ENCODE peak calls at places on chromosomes 4 and X, in ten cellular contexts. Q is activated naive CD8-positive, alpha-beta T cell treated with anti-CD3 and anti-CD28 coated beads, Interleukin-2, amount 50 U/mL, for 24 hours; Y is NCI-H2227 treated with DMSO at 0.1 percent for 48 hours; O is nucleus accumbens; G is hippocampal formation; R is GM10248; N is left ventricle myocardium inferior; L is adipocyte; U is T-helper 2 cell; C is Caki2. V is an unnamed sample.

GRCh38 chr4:110959041-110959643 is 336.3 kb upstream of the PITX2 start:
- DNase-seq in Q (no peak), Y (no peak), O (no peak), G (no peak), R (no peak), N (no peak), L (peak; percentile 62), U (no peak), C (peak; percentile 12), V (no peak)

GRCh38 chrX:40107291-40108083 is 9.7 kb upstream of the BCOR start:
- DNase-seq in Q (peak; percentile 37), Y (peak; percentile 53), O (no peak), G (no peak), R (no peak), N (peak; percentile 51), L (peak; percentile 61), U (no peak), C (peak; percentile 84), V (no peak)

GRCh38 chr4:186501554-186501953 is 53.8 kb downstream of the MTNR1A start:
- DNase-seq in Q (no peak), Y (no peak), O (no peak), G (no peak), R (no peak), N (no peak), L (no peak), U (no peak), C (no peak), V (no peak)

GRCh38 chr4:3304831-3305609 is 12.2 kb downstream of the RGS12 start:
- DNase-seq in Q (no peak), Y (peak; percentile 65), O (no peak), G (no peak), R (no peak), N (no peak), L (peak; percentile 48), U (no peak), C (no peak), V (no peak)

GRCh38 chr4:19309365-19309764 is 942.3 kb upstream of the SLIT2 start:
- DNase-seq in Q (no peak), Y (peak; percentile 36), O (no peak), G (no peak), R (no peak), N (no peak), L (peak; percentile 77), U (no peak), C (no peak), V (no peak)

GRCh38 chrX:101550362-101550761 is at the start of gene ARMCX1:
- DNase-seq in Q (peak; percentile 38), Y (peak; percentile 84), O (peak; percentile 40), G (peak; percentile 22), R (no peak), N (peak; percentile 70), L (peak; percentile 68), U (no peak), C (peak; percentile 59), V (peak; percentile 2)

GRCh38 chr4:185209031-185209851 is at the start of gene SNX25:
- DNase-seq in Q (peak; percentile 89), Y (peak; percentile 77), O (peak; percentile 57), G (peak; percentile 62), R (peak; percentile 90), N (peak; percentile 90), L (peak; percentile 91), U (peak; percentile 77), C (peak; percentile 88), V (peak; percentile 82)

GRCh38 chrX:126551725-126552312 is 795 bp downstream of the DCAF12L1 start:
- DNase-seq in Q (no peak), Y (no peak), O (no peak), G (no peak), R (no peak), N (no peak), L (no peak), U (no peak), C (no peak), V (no peak)

GRCh38 chr4:3752022-3752421 is 14.2 kb upstream of the ADRA2C start:
- DNase-seq in Q (no peak), Y (no peak), O (no peak), G (no peak), R (no peak), N (no peak), L (no peak), U (no peak), C (no peak), V (no peak)

GRCh38 chrX:130539721-130540321 is 138.0 kb downstream of the RBMX2 start:
- DNase-seq in Q (peak; percentile 25), Y (peak; percentile 66), O (no peak), G (peak; percentile 29), R (peak; percentile 37), N (peak; percentile 18), L (peak; percentile 74), U (no peak), C (peak; percentile 14), V (peak; percentile 35)

GRCh38 chrX:71168134-71168533 is 23.5 kb downstream of the NLGN3 start:
- DNase-seq in Q (no peak), Y (no peak), O (no peak), G (no peak), R (no peak), N (no peak), L (no peak), U (no peak), C (no peak), V (no peak)

GRCh38 chr4:123649644-123650356 is 253.2 kb downstream of the SPRY1 start:
- DNase-seq in Q (no peak), Y (peak; percentile 32), O (no peak), G (no peak), R (no peak), N (no peak), L (peak; percentile 96), U (no peak), C (peak; percentile 89), V (no peak)

GRCh38 chr4:138275946-138276621 is 33.9 kb upstream of the SLC7A11 start:
- DNase-seq in Q (no peak), Y (no peak), O (no peak), G (no peak), R (no peak), N (no peak), L (peak; percentile 94), U (no peak), C (no peak), V (no peak)

GRCh38 chr4:187184513-187184912 is 460.9 kb upstream of the FAT1 start:
- DNase-seq in Q (no peak), Y (no peak), O (no peak), G (no peak), R (no peak), N (no peak), L (no peak), U (no peak), C (no peak), V (no peak)

GRCh38 chr4:74365761-74366160 is 816 bp downstream of the EREG start:
- DNase-seq in Q (no peak), Y (no peak), O (no peak), G (no peak), R (no peak), N (no peak), L (no peak), U (no peak), C (peak; percentile 55), V (no peak)

V was measured in naive thymus-derived CD8-positive, alpha-beta T cell.